ENCODE peak calls at places on chromosomes 2 and 18, in seven cellular contexts. X is caudate nucleus; J is activated effector memory CD4-positive, alpha-beta T cell treated with anti-CD3 and anti-CD28 coated beads, Interleukin-2, amount 50 U/mL, for 16 hours; Z is cardiac fibroblast; C is activated T-cell treated with anti-CD3 and anti-CD28 coated beads for 1 hour; I is stimulated activated naive CD4-positive, alpha-beta T cell; E is gastrocnemius medialis. D is an unnamed sample.

GRCh38 chr2:172086349-172087190 is 1.3 kb downstream of the DLX1 start:
- DNase-seq in Z (no peak), J (peak; percentile 85), X (no peak), E (no peak), C (peak; percentile 40), I (peak; percentile 75), D (peak; percentile 52)

GRCh38 chr2:241579281-241579680 is 20.7 kb downstream of the BOK start:
- DNase-seq in E (no peak), J (no peak), Z (no peak), C (no peak), I (no peak), X (no peak), D (no peak)

GRCh38 chr2:164009801-164010337 is 274.1 kb upstream of the FIGN start:
- DNase-seq in X (peak; percentile 19), Z (no peak), E (no peak), J (no peak), I (no peak), C (no peak), D (no peak)

GRCh38 chr2:158034198-158034831 is 67.4 kb upstream of the UPP2 start:
- DNase-seq in J (no peak), Z (peak; percentile 71), C (no peak), X (peak; percentile 67), I (peak; percentile 16), E (no peak), D (no peak)

GRCh38 chr2:64379221-64379620 is 74.7 kb upstream of the LGALSL start:
- DNase-seq in C (no peak), E (no peak), J (no peak), I (no peak), X (no peak), Z (no peak), D (no peak)

GRCh38 chr2:226888971-226889370 is 53.1 kb downstream of the RHBDD1 start:
- DNase-seq in E (no peak), Z (no peak), J (no peak), C (no peak), I (no peak), X (no peak), D (no peak)

GRCh38 chr18:63928331-63928730 is 20.6 kb downstream of the SERPINB10 start:
- DNase-seq in I (no peak), E (no peak), X (no peak), C (no peak), Z (no peak), J (no peak), D (no peak)

GRCh38 chr18:25061345-25061744 is 290.6 kb downstream of the ZNF521 start:
- DNase-seq in Z (no peak), X (no peak), C (no peak), J (no peak), E (no peak), I (no peak), D (no peak)

GRCh38 chr2:179250848-179251504 is 13.7 kb downstream of the SESTD1 start:
- DNase-seq in I (no peak), X (no peak), Z (no peak), E (no peak), J (no peak), C (no peak), D (no peak)

GRCh38 chr18:55013086-55013485 is 53.8 kb upstream of the CCDC68 start:
- DNase-seq in J (no peak), E (no peak), I (no peak), Z (no peak), X (no peak), C (no peak), D (no peak)

GRCh38 chr18:21345851-21346250 is 103.8 kb downstream of the GREB1L start:
- DNase-seq in X (no peak), I (no peak), J (no peak), Z (no peak), E (no peak), C (no peak), D (no peak)

GRCh38 chr2:149744845-149745244 is 157.3 kb upstream of the MMADHC start:
- DNase-seq in X (no peak), E (no peak), J (no peak), C (no peak), I (no peak), Z (peak; percentile 75), D (no peak)

GRCh38 chr2:151043484-151043883 is 218.2 kb downstream of the RBM43 start:
- DNase-seq in Z (peak; percentile 88), C (no peak), I (no peak), X (peak; percentile 31), J (no peak), E (no peak), D (no peak)

GRCh38 chr2:96962567-96963203 is 23.7 kb downstream of the FAM178B start:
- DNase-seq in Z (no peak), X (no peak), C (peak; percentile 64), E (no peak), J (peak; percentile 87), I (peak; percentile 99), D (peak; percentile 42)

GRCh38 chr18:26747131-26747475 is 118.4 kb downstream of the AQP4 start:
- DNase-seq in I (no peak), E (no peak), Z (peak; percentile 7), C (no peak), X (no peak), J (no peak), D (no peak)

GRCh38 chr2:2797797-2798196 is 466.7 kb upstream of the MYT1L start:
- DNase-seq in Z (no peak), E (no peak), J (no peak), X (no peak), I (no peak), C (no peak), D (no peak)

GRCh38 chr18:37403100-37403781 is 162.4 kb downstream of the CELF4 start:
- DNase-seq in I (no peak), C (no peak), E (peak; percentile 69), Z (peak; percentile 41), J (no peak), X (peak; percentile 75), D (no peak)

GRCh38 chr2:95021847-95022246 is 3.7 kb upstream of the MAL start:
- DNase-seq in C (no peak), X (peak; percentile 79), J (no peak), Z (no peak), I (no peak), E (no peak), D (no peak)

GRCh38 chr2:117771969-117772630 is 42.4 kb upstream of the DDX18 start:
- DNase-seq in X (no peak), Z (peak; percentile 52), E (no peak), J (no peak), I (no peak), C (no peak), D (no peak)

GRCh38 chr2:72235497-72236413 is 88.1 kb upstream of the CYP26B1 start:
- DNase-seq in E (no peak), X (no peak), Z (no peak), J (no peak), I (no peak), C (no peak), D (no peak)

GRCh38 chr2:99410276-99410675 is 73.1 kb downstream of the EIF5B start:
- DNase-seq in I (no peak), J (no peak), Z (no peak), E (no peak), X (no peak), C (no peak), D (no peak)

GRCh38 chr2:136135924-136136906 is 18.3 kb upstream of the CXCR4 start:
- DNase-seq in X (no peak), C (peak; percentile 61), I (peak; percentile 95), Z (no peak), E (peak; percentile 34), J (peak; percentile 86), D (peak; percentile 67)

GRCh38 chr18:22846088-22846683 is 86.9 kb upstream of the RBBP8 start:
- DNase-seq in E (no peak), X (peak; percentile 1), C (no peak), Z (peak; percentile 55), J (no peak), I (no peak), D (no peak)

GRCh38 chr2:223594259-223594658 is 7.9 kb downstream of the SCG2 start:
- DNase-seq in J (no peak), I (no peak), C (no peak), E (no peak), X (peak; percentile 10), Z (no peak), D (no peak)